ENCODE peak calls at places on chromosomes 11 and 22, in eight cellular contexts. X is cerebellar nuclear complex; F is EH; K is adrenal gland; P is CD8-positive, alpha-beta memory T cell; B is GM10248; H is activated naive CD8-positive, alpha-beta T cell treated with anti-CD3 and anti-CD28 coated beads, Interleukin-2, amount 50 U/mL, for 24 hours; N is iPS-NIHi11. G is an unnamed sample.

GRCh38 chr11:31764186-31764730 is 46.9 kb downstream of the PAX6 start:
- DNase-seq in B (no peak), P (no peak), H (no peak), N (no peak), F (no peak), X (no peak), K (no peak), G (no peak)

GRCh38 chr22:31248965-31249940 is 37.2 kb downstream of the LIMK2 start:
- DNase-seq in H (no peak), X (no peak), F (peak), B (no peak), N (no peak), P (no peak), K (no peak), G (no peak)

GRCh38 chr11:77455740-77456139 is 18.2 kb downstream of the PAK1 start:
- DNase-seq in X (no peak), B (no peak), P (no peak), F (no peak), H (no peak), N (no peak), K (no peak), G (no peak)

GRCh38 chr11:74543991-74544390 is 48.4 kb upstream of the POLD3 start:
- DNase-seq in F (no peak), B (no peak), X (no peak), N (no peak), P (no peak), H (no peak), K (no peak), G (no peak)

GRCh38 chr11:5620606-5621521 is 3.9 kb upstream of the TRIM34 start:
- DNase-seq in N (no peak), H (no peak), P (no peak), B (no peak), K (no peak), X (no peak), F (peak), G (no peak)

GRCh38 chr22:26658161-26658560 is 773 bp downstream of the MIAT start:
- DNase-seq in F (no peak), H (no peak), X (no peak), K (no peak), B (no peak), P (no peak), N (no peak), G (peak)

GRCh38 chr11:105582497-105582896 is 27.4 kb upstream of the GRIA4 start:
- DNase-seq in H (no peak), B (no peak), P (no peak), F (peak), N (no peak), K (no peak), X (no peak), G (no peak)

GRCh38 chr11:3188496-3189192 is 23.5 kb upstream of the OSBPL5 start:
- DNase-seq in H (no peak), B (no peak), N (no peak), P (no peak), X (no peak), K (no peak), F (no peak), G (no peak)

GRCh38 chr11:88631497-88631896 is 294.0 kb upstream of the CTSC start:
- DNase-seq in B (no peak), H (no peak), F (no peak), X (no peak), N (peak), K (no peak), P (no peak), G (no peak)

GRCh38 chr22:22097727-22098228 is 115.2 kb upstream of the TOP3B start:
- DNase-seq in X (no peak), F (no peak), B (no peak), H (no peak), N (no peak), P (no peak), K (no peak), G (peak)

GRCh38 chr11:61152816-61153592 is 8.2 kb downstream of the VPS37C start:
- DNase-seq in N (no peak), H (no peak), X (no peak), P (no peak), B (no peak), K (no peak), F (peak), G (no peak)